ENCODE peak calls at places on chromosome 12, in ten cellular contexts. Z, P, H, U, L, N, M, I, W and E are unnamed samples.

GRCh38 chr12:7460375-7461259 is 16.7 kb upstream of the CD163L1 start:
- DNase-seq in Z (peak), P (no peak), H (peak), U (no peak), L (no peak), N (peak), M (peak), I (no peak), W (peak), E (peak)

GRCh38 chr12:106896603-106897002 is 59.1 kb upstream of the TMEM263 start:
- DNase-seq in Z (no peak), P (no peak), H (no peak), U (no peak), L (no peak), N (no peak), M (no peak), I (peak), W (no peak), E (no peak)

GRCh38 chr12:107108995-107109508 is 15.7 kb upstream of the CRY1 start:
- DNase-seq in Z (no peak), P (no peak), H (no peak), U (no peak), L (no peak), N (no peak), M (no peak), I (peak), W (no peak), E (no peak)

GRCh38 chr12:100564090-100564489 is 9.4 kb upstream of the GAS2L3 start:
- DNase-seq in Z (no peak), P (no peak), H (no peak), U (no peak), L (no peak), N (no peak), M (no peak), I (no peak), W (no peak), E (peak)

GRCh38 chr12:21301-22189 is 45.0 kb upstream of the IQSEC3 start:
- DNase-seq in Z (no peak), P (no peak), H (no peak), U (no peak), L (no peak), N (no peak), M (no peak), I (no peak), W (no peak), E (no peak)

GRCh38 chr12:52613363-52614030 is 4.9 kb downstream of the KRT73 start:
- DNase-seq in Z (no peak), P (no peak), H (no peak), U (no peak), L (no peak), N (no peak), M (no peak), I (peak), W (no peak), E (no peak)

GRCh38 chr12:8698830-8699330 is 1.1 kb downstream of the RIMKLB start:
- DNase-seq in Z (no peak), P (no peak), H (peak), U (no peak), L (no peak), N (no peak), M (no peak), I (no peak), W (no peak), E (peak)

GRCh38 chr12:115312901-115313300 is 628.9 kb upstream of the TBX3 start:
- DNase-seq in Z (no peak), P (no peak), H (no peak), U (no peak), L (no peak), N (no peak), M (no peak), I (no peak), W (no peak), E (no peak)

GRCh38 chr12:98587084-98587483 is 6.4 kb upstream of the SLC25A3 start:
- DNase-seq in Z (no peak), P (no peak), H (no peak), U (no peak), L (no peak), N (no peak), M (no peak), I (no peak), W (no peak), E (no peak)